ENCODE peak calls at places on chromosomes 12 and 14, in seven cellular contexts. G is heart right ventricle, U is Karpas-422, M is pancreas, I is adipocyte, Y is gastrocnemius medialis, N is esophagus squamous epithelium. S is an unnamed sample.
A peak's percentile ranks its signal among the peaks of the same experiment; 100 is the strongest.

GRCh38 chr12:79156846-79157463 is 292.4 kb downstream of the SYT1 start:
- DNase-seq in G (no peak), U (no peak), M (no peak), I (no peak), Y (no peak), N (no peak), S (no peak)

GRCh38 chr12:93025145-93026103 is 96.3 kb upstream of the EEA1 start:
- DNase-seq in G (no peak), U (peak; percentile 72), M (no peak), I (peak; percentile 73), Y (no peak), N (no peak), S (no peak)

GRCh38 chr12:111028830-111029229 is 108.5 kb upstream of the MYL2 start:
- DNase-seq in G (no peak), U (no peak), M (no peak), I (no peak), Y (no peak), N (no peak), S (no peak)

GRCh38 chr12:24760162-24760561 is 188.7 kb downstream of the BCAT1 start:
- DNase-seq in G (no peak), U (no peak), M (no peak), I (no peak), Y (no peak), N (no peak), S (no peak)

GRCh38 chr12:1934831-1935230 is 16.4 kb upstream of the CACNA2D4 start:
- DNase-seq in G (no peak), U (no peak), M (no peak), I (no peak), Y (no peak), N (no peak), S (no peak)

GRCh38 chr14:62957562-62957961 is 87.7 kb downstream of the KCNH5 start:
- DNase-seq in G (no peak), U (peak; percentile 24), M (peak; percentile 15), I (peak; percentile 52), Y (no peak), N (no peak), S (no peak)

GRCh38 chr14:52325126-52325525 is 11.0 kb downstream of the PTGER2 start:
- DNase-seq in G (no peak), U (peak; percentile 85), M (no peak), I (peak; percentile 64), Y (no peak), N (no peak), S (no peak)

GRCh38 chr12:124543591-124544310 is 23.7 kb downstream of the NCOR2 start:
- DNase-seq in G (no peak), U (peak; percentile 59), M (no peak), I (no peak), Y (no peak), N (no peak), S (no peak)

GRCh38 chr14:57382283-57382682 is 8.1 kb upstream of the NAA30 start:
- DNase-seq in G (no peak), U (no peak), M (no peak), I (peak; percentile 42), Y (no peak), N (no peak), S (no peak)

GRCh38 chr12:132407525-132407924 is 78.1 kb upstream of the GALNT9 start:
- DNase-seq in G (peak; percentile 24), U (no peak), M (no peak), I (no peak), Y (no peak), N (no peak), S (no peak)

GRCh38 chr14:92950773-92951172 is 27.8 kb downstream of the CHGA start:
- DNase-seq in G (no peak), U (no peak), M (no peak), I (no peak), Y (peak; percentile 36), N (no peak), S (no peak)

GRCh38 chr12:29225834-29226233 is 76.8 kb downstream of the FAR2 start:
- DNase-seq in G (no peak), U (no peak), M (no peak), I (no peak), Y (no peak), N (no peak), S (no peak)

GRCh38 chr12:52608161-52608560 is 6.9 kb upstream of the KRT72 start:
- DNase-seq in G (no peak), U (no peak), M (no peak), I (no peak), Y (no peak), N (no peak), S (no peak)

GRCh38 chr14:99720941-99721791 is 37.1 kb downstream of the CYP46A1 start:
- DNase-seq in G (no peak), U (no peak), M (peak; percentile 6), I (no peak), Y (no peak), N (no peak), S (no peak)

GRCh38 chr14:97262336-97262735 is 465.2 kb downstream of the VRK1 start:
- DNase-seq in G (no peak), U (no peak), M (no peak), I (no peak), Y (no peak), N (no peak), S (no peak)

GRCh38 chr14:21852775-21853174 is 179.2 kb upstream of the OR4E1 start:
- DNase-seq in G (no peak), U (no peak), M (no peak), I (no peak), Y (no peak), N (no peak), S (no peak)

GRCh38 chr14:99275222-99275584 is 3.2 kb upstream of the BCL11B start:
- DNase-seq in G (no peak), U (no peak), M (no peak), I (no peak), Y (no peak), N (no peak), S (no peak)

GRCh38 chr14:19823178-19823577 is 19.6 kb downstream of the OR4N2 start:
- DNase-seq in G (no peak), U (no peak), M (no peak), I (no peak), Y (no peak), N (no peak), S (no peak)
- H3K9me3 ChIP-seq in G (no peaks in the 10 kb centered on the region), U (peaks cover 42% of the 10 kb centered on the region), M (no peaks in the 10 kb centered on the region), I (no peaks in the 10 kb centered on the region), Y (no peaks in the 10 kb centered on the region), N (peaks cover 30% of the 10 kb centered on the region), S (no peaks in the 10 kb centered on the region)

DNA sequence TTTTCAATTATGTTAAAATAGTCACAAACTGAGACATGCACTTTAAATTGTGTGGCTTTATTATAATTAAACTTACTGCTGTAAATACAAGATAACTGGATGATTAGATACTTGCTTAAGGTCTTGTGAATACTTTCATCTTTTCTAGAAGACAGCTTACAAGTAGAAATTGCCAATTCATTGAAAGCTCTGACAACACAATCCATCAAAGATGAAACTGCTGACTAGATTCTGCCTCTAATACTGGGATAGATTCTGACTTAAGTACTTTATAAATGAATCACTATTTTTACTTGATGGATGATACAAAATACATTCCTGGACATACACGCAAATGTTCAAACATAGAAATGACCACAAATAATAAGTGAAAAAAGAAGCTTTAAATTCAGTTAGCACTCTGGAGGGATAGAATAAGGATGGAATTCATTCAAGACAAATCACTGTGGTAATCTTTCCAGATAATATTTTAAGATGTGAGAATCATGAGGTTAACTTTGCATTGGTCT is 876.8 kb downstream of the RPS29 start:
- DNase-seq in G (no peak), U (peak; percentile 40), M (no peak), I (no peak), Y (no peak), N (no peak), S (no peak)
- H3K9me3 ChIP-seq in G (no peaks in the 10 kb centered on the region), U (peaks cover 23% of the 10 kb centered on the region), M (no peaks in the 10 kb centered on the region), I (no peaks in the 10 kb centered on the region), Y (no peaks in the 10 kb centered on the region), N (no peaks in the 10 kb centered on the region), S (no peaks in the 10 kb centered on the region)

GRCh38 chr14:19918553-19919264 is 1.7 kb upstream of the OR4K5 start:
- DNase-seq in G (no peak), U (no peak), M (no peak), I (no peak), Y (no peak), N (no peak), S (no peak)
- H3K9me3 ChIP-seq in G (no peaks in the 10 kb centered on the region), U (peaks cover 50% of the 10 kb centered on the region), M (no peaks in the 10 kb centered on the region), I (no peaks in the 10 kb centered on the region), Y (no peaks in the 10 kb centered on the region), N (peaks cover 15% of the 10 kb centered on the region), S (no peaks in the 10 kb centered on the region)

GRCh38 chr14:87386453-87386980 is 606.5 kb downstream of the GALC start:
- DNase-seq in G (no peak), U (peak; percentile 66), M (no peak), I (no peak), Y (no peak), N (no peak), S (no peak)
- H3K9me3 ChIP-seq in G (peaks cover 14% of the 10 kb centered on the region), U (peaks cover 9% of the 10 kb centered on the region), M (no peaks in the 10 kb centered on the region), I (peaks cover 9% of the 10 kb centered on the region), Y (no peaks in the 10 kb centered on the region), N (peaks cover 12% of the 10 kb centered on the region), S (no peaks in the 10 kb centered on the region)

S was measured in effector memory CD4-positive, alpha-beta T cell.